ENCODE peak calls at places on chromosomes 16 and 17, in ten cellular contexts. L is fibroblast of lung; R is CD8-positive, alpha-beta memory T cell; Y is C1 segment of cervical spinal cord; O is left cardiac atrium; K is activated effector memory CD4-positive, alpha-beta T cell treated with Interleukin-2 at 50 U/mL for 16 hours; N is activated naive CD4-positive, alpha-beta T cell treated with anti-CD3 and anti-CD28 coated beads, Interleukin-2, amount 50 U/mL, for 16 hours; Z is AG10803; U is IMR-90; G is NCI-H146. C is an unnamed sample.

GRCh38 chr17:65797809-65798208 is 236.4 kb upstream of the AXIN2 start:
- DNase-seq in Y (no peak), O (no peak), L (no peak), N (peak; percentile 26), R (no peak), Z (no peak), K (no peak), G (peak; percentile 8), U (no peak), C (no peak)

GRCh38 chr17:58265266-58265665 is 15.5 kb downstream of the MPO start:
- DNase-seq in K (no peak), O (no peak), N (no peak), Y (no peak), U (no peak), R (no peak), G (no peak), Z (no peak), L (no peak), C (no peak)

GRCh38 chr16:78211951-78212350 is 112.5 kb downstream of the WWOX start:
- DNase-seq in O (no peak), Z (no peak), U (no peak), K (no peak), L (no peak), Y (no peak), G (no peak), N (no peak), R (no peak), C (peak; percentile 89)

GRCh38 chr17:7880076-7880868 is 8.3 kb upstream of the CHD3 start:
- DNase-seq in Y (no peak), G (no peak), U (no peak), R (no peak), Z (no peak), K (no peak), L (no peak), N (no peak), O (no peak), C (no peak)

GRCh38 chr17:79785017-79785899 is 7.3 kb downstream of the CBX2 start:
- DNase-seq in G (no peak), R (no peak), U (no peak), K (no peak), O (no peak), Z (no peak), Y (no peak), N (no peak), L (no peak), C (no peak)

GRCh38 chr17:64326420-64327054 is 63.5 kb upstream of the TEX2 start:
- DNase-seq in R (no peak), K (no peak), L (peak; percentile 55), G (no peak), U (no peak), O (peak; percentile 92), N (no peak), Y (no peak), Z (peak; percentile 39), C (peak; percentile 43)

GRCh38 chr17:8366231-8366630 is 10.3 kb downstream of the KRABD2 start:
- DNase-seq in O (peak; percentile 29), U (peak; percentile 84), G (no peak), L (peak; percentile 87), N (no peak), Z (peak; percentile 78), K (no peak), Y (no peak), R (no peak), C (peak; percentile 62)

GRCh38 chr17:44004761-44005526 is 522 bp downstream of the NAGS start:
- DNase-seq in L (no peak), Z (no peak), U (no peak), K (no peak), N (peak; percentile 31), G (peak; percentile 41), O (peak; percentile 39), Y (no peak), R (no peak), C (peak; percentile 50)

GRCh38 chr16:47110939-47111338 is 32.8 kb downstream of the NETO2 start:
- DNase-seq in Y (no peak), Z (no peak), K (no peak), O (no peak), N (no peak), L (no peak), G (no peak), U (no peak), R (no peak), C (no peak)

GRCh38 chr17:48276776-48277175 is 153.2 kb downstream of the SKAP1 start:
- DNase-seq in U (no peak), Y (no peak), L (no peak), O (no peak), Z (no peak), R (no peak), G (no peak), N (no peak), K (no peak), C (no peak)

GRCh38 chr17:57499648-57500049 is 243.3 kb downstream of the MSI2 start:
- DNase-seq in O (no peak), Y (no peak), R (no peak), N (no peak), Z (peak; percentile 53), K (no peak), L (peak; percentile 63), U (no peak), G (no peak), C (no peak)

GRCh38 chr17:61467416-61468262 is 15.4 kb downstream of the TBX4 start:
- DNase-seq in Z (peak; percentile 40), G (no peak), U (peak; percentile 52), Y (no peak), N (no peak), L (peak; percentile 53), O (no peak), R (no peak), K (no peak), C (no peak)

GRCh38 chr17:7133916-7134315 is 19.3 kb upstream of the ASGR2 start:
- DNase-seq in Y (no peak), L (no peak), U (no peak), R (no peak), K (no peak), Z (no peak), G (no peak), N (no peak), O (no peak), C (no peak)